ENCODE peak calls at places on chromosomes 13 and 19, in five cellular contexts. I is esophagus squamous epithelium, M is left ventricle myocardium inferior, K is uterus, H is WERI-Rb-1. Q is an unnamed sample.

GRCh38 chr19:19342086-19343015 is 21.7 kb downstream of the MAU2 start:
- DNase-seq in M (peak), H (peak), I (no peak), K (peak), Q (no peak)

GRCh38 chr13:32863596-32863995 is 152.6 kb upstream of the KL start:
- DNase-seq in I (no peak), K (no peak), H (no peak), M (no peak), Q (no peak)

GRCh38 chr13:71015516-71015915 is 851.5 kb downstream of the DACH1 start:
- DNase-seq in M (no peak), K (no peak), H (no peak), I (no peak), Q (no peak)

GRCh38 chr19:2270572-2271515 is 11.1 kb downstream of the PEAK3 start:
- DNase-seq in H (peak), I (peak), M (peak), K (peak), Q (peak)

GRCh38 chr19:4606181-4606580 is 33.1 kb upstream of the TNFAIP8L1 start:
- DNase-seq in H (no peak), I (no peak), M (no peak), K (no peak), Q (no peak)

GRCh38 chr19:22332924-22333323 is 46.7 kb downstream of the ZNF729 start:
- DNase-seq in I (no peak), K (no peak), H (no peak), M (no peak), Q (no peak)

GRCh38 chr19:47523473-47523872 is 8.6 kb upstream of the NAPA start:
- DNase-seq in K (no peak), I (no peak), H (no peak), M (no peak), Q (no peak)

GRCh38 chr19:48618278-48618915 is 581 bp downstream of the RPL18 start:
- DNase-seq in I (no peak), H (no peak), K (no peak), M (no peak), Q (peak)

GRCh38 chr19:15550847-15551182 is 42.5 kb downstream of the CYP4F22 start:
- DNase-seq in H (no peak), M (no peak), I (no peak), K (no peak), Q (no peak)

GRCh38 chr19:46471116-46471733 is at the start of gene PNMA8A:
- DNase-seq in M (peak), K (peak), I (no peak), H (peak), Q (peak)

GRCh38 chr19:6711078-6711361 is 9.4 kb downstream of the C3 start:
- DNase-seq in I (no peak), K (no peak), M (no peak), H (no peak), Q (no peak)
- H3K27ac ChIP-seq in I (no peak), K (no peak), M (no peak), H (no peak), Q (no peak)

GRCh38 chr13:110531671-110532083 is 29.8 kb downstream of the RAB20 start:
- DNase-seq in M (no peak), I (no peak), H (no peak), K (no peak), Q (no peak)
- H3K4me3 ChIP-seq in M (no peak), I (no peak), H (no peak), K (no peak), Q (no peak)

GRCh38 chr19:23764781-23765180 is 6.1 kb upstream of the ZNF681 start:
- DNase-seq in I (no peak), M (no peak), K (no peak), H (no peak), Q (no peak)
- TF ChIP-seq CTCF in I (no peak), M (no peak), K (no peak), H (no peak), Q (no peak)

DNA sequence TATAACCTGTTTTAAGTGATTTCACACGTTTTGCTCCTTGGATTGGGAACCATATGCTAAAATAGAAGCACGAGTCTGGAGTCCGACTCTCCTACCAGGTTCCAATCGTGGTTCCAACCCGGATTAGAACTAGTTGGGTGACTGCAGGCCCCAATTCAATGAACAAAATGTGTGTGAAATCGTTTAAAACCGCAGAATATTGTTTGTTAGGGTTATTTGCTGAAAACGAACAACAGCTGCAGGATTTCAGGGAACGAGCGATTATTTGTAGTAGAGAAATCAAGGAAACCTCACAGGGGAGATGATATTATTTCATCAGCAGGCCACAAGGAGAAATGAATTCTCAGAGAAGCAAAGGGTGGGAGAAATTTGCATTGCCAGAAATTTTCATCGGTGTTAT is 16.7 kb downstream of the SSC5D start:
- DNase-seq in H (no peak), K (no peak), I (no peak), M (no peak), Q (no peak)
- H3K27ac ChIP-seq in H (no peak), K (no peak), I (no peak), M (no peak), Q (no peak)

DNA sequence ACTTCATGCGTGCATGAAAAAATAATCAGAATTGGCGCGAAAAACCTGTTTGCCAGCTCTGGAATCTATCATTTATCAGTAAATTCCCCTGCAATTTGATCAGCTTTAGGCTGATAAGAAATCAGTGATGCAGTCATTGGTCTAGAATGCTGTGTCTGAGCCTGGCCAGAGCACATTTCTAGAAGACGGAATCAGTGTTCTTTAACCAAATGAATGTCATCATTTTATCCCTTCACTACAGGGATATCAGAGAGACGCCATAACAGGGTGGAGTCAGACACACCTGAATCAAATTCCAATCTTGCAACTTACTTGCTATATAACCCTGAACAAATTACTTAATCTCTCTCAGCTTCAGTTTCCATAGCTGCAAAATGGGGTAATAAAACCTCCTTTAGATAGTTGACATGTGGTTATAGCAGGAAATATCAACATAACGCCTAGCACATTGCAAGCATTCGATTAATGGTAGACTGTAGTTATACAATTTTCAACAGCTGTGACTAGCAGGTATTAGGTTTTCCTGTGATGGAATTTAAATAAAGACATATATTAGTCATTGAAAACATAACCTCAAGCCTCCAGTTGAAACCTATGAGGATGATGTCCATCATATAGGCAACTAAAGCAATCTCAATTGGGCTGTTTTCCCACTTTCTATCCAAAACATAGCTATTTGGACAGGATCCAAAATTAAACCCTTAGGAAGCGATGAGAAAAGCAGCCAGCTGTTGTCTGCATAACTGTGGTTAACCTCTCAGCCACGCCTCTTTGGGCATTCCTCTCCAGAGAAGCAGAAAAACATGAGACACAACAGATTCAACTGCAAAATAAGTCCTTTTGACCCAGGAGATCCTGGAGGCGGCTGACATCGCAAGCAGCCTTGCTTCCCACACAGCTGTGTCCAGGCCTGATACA is 51.6 kb upstream of the UBL3 start:
- DNase-seq in I (no peak), K (peak), M (peak), H (no peak), Q (no peak)
- H3K4me3 ChIP-seq in I (no peak), K (no peak), M (no peak), H (no peak), Q (no peak)

DNA sequence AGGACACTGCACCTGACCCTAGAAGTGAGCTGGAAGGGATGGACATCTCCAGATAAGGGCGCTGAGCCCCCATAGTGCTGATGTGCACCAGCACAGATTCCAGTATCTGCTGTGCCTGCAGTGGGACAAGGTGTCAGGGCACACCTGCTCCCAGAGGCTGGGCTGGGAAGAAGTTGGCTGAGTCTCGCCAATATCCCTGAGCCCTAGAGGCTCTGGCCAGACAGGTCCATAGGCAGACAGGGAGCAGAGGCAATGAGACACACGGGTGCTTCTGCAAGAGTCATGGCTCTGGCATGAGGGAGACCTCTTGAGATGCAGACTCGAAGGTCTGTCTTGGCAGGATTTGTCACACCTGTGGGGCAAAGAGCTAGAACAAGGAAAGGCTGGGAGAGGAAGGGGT is 1321.5 kb downstream of the UQCRFS1 start:
- DNase-seq in K (no peak), I (no peak), M (no peak), H (no peak), Q (no peak)
- TF ChIP-seq CTCF in K (no peak), I (no peak), M (no peak), H (no peak), Q (no peak)

DNA sequence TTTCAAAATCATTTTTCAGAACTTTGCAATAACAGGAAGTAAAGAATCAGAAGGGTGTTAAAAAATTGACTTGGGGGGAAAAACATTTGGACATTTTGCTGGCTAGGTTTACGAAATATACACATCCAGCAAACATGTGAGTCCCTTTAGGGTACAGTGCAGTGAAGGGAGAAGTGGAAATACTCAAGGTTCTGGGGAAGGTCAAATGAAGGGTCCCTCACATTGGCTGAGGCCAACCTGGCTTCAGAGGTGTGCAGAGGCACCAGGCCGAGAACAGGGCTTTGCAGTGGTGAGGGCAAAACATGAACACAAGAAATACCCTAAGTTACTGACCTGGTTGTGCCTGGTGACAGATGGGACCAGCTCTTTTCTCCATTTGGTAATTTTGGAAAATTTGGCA is 1.6 kb upstream of the UPF3A start:
- DNase-seq in M (no peak), I (no peak), K (no peak), H (no peak), Q (no peak)
- H3K27ac ChIP-seq in M (peak), I (peak), K (peak), H (peak), Q (peak)

Q was measured in coronary artery.